ENCODE peak calls at places on chromosomes 11 and 22, in four cellular contexts. J is endothelial cell of umbilical vein, P is IMR-90, M is GM12878. O is an unnamed sample.
A peak's percentile ranks its signal among the peaks of the same experiment; 100 is the strongest.

GRCh38 chr11:118768715-118769114 is 22.2 kb downstream of the DDX6 start:
- DNase-seq in J (no peak), P (no peak), M (no peak), O (no peak)

GRCh38 chr11:125343732-125344131 is 152.3 kb downstream of the FEZ1 start:
- DNase-seq in J (no peak), P (peak; percentile 49), M (no peak), O (no peak)

GRCh38 chr11:129895126-129896041 is at the start of gene NFRKB:
- DNase-seq in J (peak; percentile 84), P (peak; percentile 58), M (peak; percentile 9), O (peak; percentile 98)

GRCh38 chr11:113952588-113952987 is 22.3 kb upstream of the HTR3A start:
- DNase-seq in J (no peak), P (no peak), M (no peak), O (no peak)

GRCh38 chr11:8285796-8286195 is 22.1 kb upstream of the LMO1 start:
- DNase-seq in J (no peak), P (no peak), M (no peak), O (no peak)

GRCh38 chr11:66720223-66720898 is 8.7 kb downstream of the SPTBN2 start:
- DNase-seq in J (peak; percentile 38), P (peak; percentile 56), M (no peak), O (no peak)

GRCh38 chr11:47143322-47143721 is 33.4 kb downstream of the ARFGAP2 start:
- DNase-seq in J (peak; percentile 56), P (peak; percentile 97), M (no peak), O (no peak)

GRCh38 chr11:20479399-20479974 is 92.0 kb downstream of the PRMT3 start:
- DNase-seq in J (no peak), P (no peak), M (no peak), O (peak; percentile 26)

GRCh38 chr11:3949132-3949531 is 93.7 kb downstream of the STIM1 start:
- DNase-seq in J (no peak), P (no peak), M (peak; percentile 50), O (no peak)

GRCh38 chr11:67616431-67617242 is 9.9 kb downstream of the NDUFV1 start:
- DNase-seq in J (no peak), P (no peak), M (no peak), O (no peak)

GRCh38 chr22:38867124-38867455 is 4.9 kb downstream of the CBX6 start:
- DNase-seq in J (no peak), P (no peak), M (no peak), O (no peak)

GRCh38 chr11:72224587-72225410 is at the start of gene INPPL1:
- DNase-seq in J (no peak), P (no peak), M (no peak), O (peak; percentile 62)

GRCh38 chr11:119741369-119742262 is 12.6 kb upstream of the NECTIN1 start:
- DNase-seq in J (peak; percentile 20), P (no peak), M (no peak), O (peak; percentile 54)

DNA sequence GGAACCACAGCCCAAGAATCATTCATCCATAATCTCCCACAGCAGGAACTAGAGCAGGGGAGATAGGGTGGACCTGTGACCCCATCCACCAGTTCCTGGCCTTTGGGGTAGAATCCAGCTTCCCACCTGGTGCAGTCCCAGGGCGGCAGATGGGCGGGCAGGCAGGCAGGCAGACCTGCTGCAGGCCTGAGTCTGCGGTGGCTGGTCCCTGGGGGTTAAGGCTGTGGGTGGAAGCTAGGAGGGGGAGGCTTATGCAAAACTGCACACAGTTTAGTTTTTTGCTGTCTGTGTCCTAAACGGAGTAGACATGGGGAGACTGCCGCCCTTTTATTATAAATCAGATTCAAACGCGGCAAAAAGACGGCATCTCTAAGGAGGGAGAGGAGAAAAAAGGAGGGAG is 4.5 kb upstream of the NEFH start:
- DNase-seq in J (no peak), P (no peak), M (peak; percentile 20), O (no peak)
- TF ChIP-seq FOS in J (no peak), P (no peak), M (no peak), O (no peak)

GRCh38 chr11:209275-210121 is 2.0 kb downstream of the RIC8A start:
- DNase-seq in J (peak; percentile 9), P (no peak), M (no peak), O (no peak)
- TF ChIP-seq CTCF in J (no peak), P (no peak), M (no peak), O (no peak)

DNA sequence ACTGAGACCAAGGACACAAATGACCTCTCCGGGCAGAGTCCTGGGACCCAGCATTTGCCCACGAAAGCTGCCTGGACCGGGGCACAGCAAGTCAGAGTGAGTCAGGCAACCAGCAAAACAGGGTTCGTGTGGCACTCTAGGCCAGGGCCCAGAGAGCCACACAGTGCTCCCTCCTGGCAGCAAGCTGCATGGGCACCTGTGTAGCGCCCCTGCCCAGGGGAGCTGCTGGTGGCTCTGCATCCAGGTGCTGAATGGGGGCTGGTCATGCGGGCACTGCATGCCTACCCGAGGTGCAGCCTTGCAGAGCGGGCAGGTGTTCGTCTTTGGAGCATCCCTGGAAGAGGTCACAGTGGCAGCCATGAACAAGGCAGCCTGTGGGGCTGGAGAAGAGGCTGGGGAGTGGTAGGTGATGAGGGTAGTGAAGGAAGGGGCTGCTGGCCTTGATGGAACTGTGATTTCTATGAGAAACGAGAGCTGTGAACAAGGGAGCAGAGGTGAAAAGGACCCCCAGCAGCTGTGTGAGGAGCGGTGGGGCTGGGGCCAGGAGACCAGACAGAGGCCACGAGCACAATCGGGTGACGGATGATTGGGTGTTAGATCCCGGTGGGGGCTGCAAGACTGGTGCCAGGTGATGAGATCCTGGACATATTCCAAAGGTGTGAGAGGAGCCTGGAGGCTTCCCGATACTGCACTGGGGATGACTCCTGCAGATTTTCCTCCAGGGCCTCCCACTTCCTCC is 63.3 kb downstream of the DGCR2 start:
- DNase-seq in J (no peak), P (no peak), M (no peak), O (no peak)
- TF ChIP-seq FOS in J (no peak), P (no peak), M (no peak), O (no peak)

GRCh38 chr11:112834277-112834755 is 126.9 kb upstream of the NCAM1 start:
- DNase-seq in J (no peak), P (no peak), M (no peak), O (no peak)

GRCh38 chr11:112841719-112842118 is 119.5 kb upstream of the NCAM1 start:
- DNase-seq in J (no peak), P (no peak), M (no peak), O (no peak)

GRCh38 chr11:112839051-112839450 is 122.2 kb upstream of the NCAM1 start:
- DNase-seq in J (no peak), P (no peak), M (no peak), O (no peak)

GRCh38 chr11:112835556-112835955 is 125.7 kb upstream of the NCAM1 start:
- DNase-seq in J (no peak), P (no peak), M (no peak), O (no peak)

GRCh38 chr11:112837162-112837826 is 123.9 kb upstream of the NCAM1 start:
- DNase-seq in J (no peak), P (no peak), M (no peak), O (no peak)
- TF ChIP-seq CTCF in J (no peak), P (no peak), M (no peak), O (no peak)